ENCODE peak calls at places on chromosomes 4 and X, in eight cellular contexts. One of them, this sample, is unnamed.

GRCh38 chrX:76428243-76429130 is 977 bp downstream of the MAGEE1 start:
- DNase-seq in HCT116: no peak
- DNase-seq in breast epithelium: peak
- DNase-seq in K562: no peak
- DNase-seq in suprapubic skin: peak
- DNase-seq in body of pancreas: peak
- DNase-seq in HepG2: no peak
- DNase-seq in ovary: peak
- DNase-seq in this sample: peak

GRCh38 chr4:142272452-142272851 is 573.6 kb downstream of the INPP4B start:
- DNase-seq in HCT116: no peak
- DNase-seq in body of pancreas: no peak
- DNase-seq in K562: no peak
- DNase-seq in suprapubic skin: no peak
- DNase-seq in HepG2: no peak
- DNase-seq in ovary: no peak
- DNase-seq in breast epithelium: no peak
- DNase-seq in this sample: no peak

GRCh38 chrX:69318651-69319305 is 153.5 kb upstream of the PJA1 start:
- DNase-seq in breast epithelium: no peak
- DNase-seq in body of pancreas: no peak
- DNase-seq in HepG2: no peak
- DNase-seq in ovary: no peak
- DNase-seq in suprapubic skin: no peak
- DNase-seq in K562: no peak
- DNase-seq in HCT116: no peak
- DNase-seq in this sample: no peak

GRCh38 chr4:140152015-140152703 is 1.8 kb downstream of the MAML3 start:
- DNase-seq in breast epithelium: peak
- DNase-seq in HCT116: peak
- DNase-seq in suprapubic skin: peak
- DNase-seq in body of pancreas: peak
- DNase-seq in ovary: peak
- DNase-seq in HepG2: no peak
- DNase-seq in K562: peak
- DNase-seq in this sample: peak

GRCh38 chr4:132333723-132334045 is 815.4 kb upstream of the PCDH10 start:
- DNase-seq in suprapubic skin: no peak
- DNase-seq in K562: no peak
- DNase-seq in ovary: no peak
- DNase-seq in body of pancreas: no peak
- DNase-seq in HepG2: no peak
- DNase-seq in HCT116: no peak
- DNase-seq in breast epithelium: no peak
- DNase-seq in this sample: no peak

GRCh38 chr4:153789741-153790651 is 1.1 kb upstream of the SFRP2 start:
- DNase-seq in body of pancreas: no peak
- DNase-seq in suprapubic skin: no peak
- DNase-seq in HepG2: no peak
- DNase-seq in breast epithelium: no peak
- DNase-seq in HCT116: no peak
- DNase-seq in ovary: no peak
- DNase-seq in K562: no peak
- DNase-seq in this sample: no peak

GRCh38 chrX:97524340-97524739 is 640.6 kb downstream of the RPA4 start:
- DNase-seq in K562: no peak
- DNase-seq in HepG2: no peak
- DNase-seq in HCT116: no peak
- DNase-seq in body of pancreas: no peak
- DNase-seq in ovary: no peak
- DNase-seq in breast epithelium: no peak
- DNase-seq in suprapubic skin: no peak
- DNase-seq in this sample: no peak

GRCh38 chr4:91961504-91961903 is 342.3 kb upstream of the GRID2 start:
- DNase-seq in body of pancreas: no peak
- DNase-seq in HCT116: no peak
- DNase-seq in ovary: no peak
- DNase-seq in breast epithelium: no peak
- DNase-seq in K562: no peak
- DNase-seq in HepG2: no peak
- DNase-seq in suprapubic skin: no peak
- DNase-seq in this sample: no peak

GRCh38 chr4:89556596-89557305 is 249.2 kb upstream of the GPRIN3 start:
- DNase-seq in HepG2: no peak
- DNase-seq in K562: no peak
- DNase-seq in body of pancreas: no peak
- DNase-seq in HCT116: no peak
- DNase-seq in breast epithelium: no peak
- DNase-seq in ovary: no peak
- DNase-seq in suprapubic skin: no peak
- DNase-seq in this sample: no peak

GRCh38 chr4:28444886-28445496 is 1584.3 kb downstream of the STIM2 start:
- DNase-seq in body of pancreas: no peak
- DNase-seq in HCT116: no peak
- DNase-seq in HepG2: no peak
- DNase-seq in ovary: no peak
- DNase-seq in suprapubic skin: no peak
- DNase-seq in breast epithelium: no peak
- DNase-seq in K562: no peak
- DNase-seq in this sample: no peak

GRCh38 chr4:94126669-94127068 is 81.0 kb upstream of the SMARCAD1 start:
- DNase-seq in breast epithelium: no peak
- DNase-seq in body of pancreas: no peak
- DNase-seq in ovary: no peak
- DNase-seq in suprapubic skin: no peak
- DNase-seq in HepG2: peak
- DNase-seq in K562: no peak
- DNase-seq in HCT116: peak
- DNase-seq in this sample: no peak

GRCh38 chr4:176123710-176124407 is 58.2 kb downstream of the WDR17 start:
- DNase-seq in K562: peak
- DNase-seq in ovary: peak
- DNase-seq in suprapubic skin: no peak
- DNase-seq in body of pancreas: peak
- DNase-seq in HCT116: peak
- DNase-seq in breast epithelium: no peak
- DNase-seq in HepG2: peak
- DNase-seq in this sample: no peak

GRCh38 chr4:176393306-176394013 is 73.7 kb downstream of the SPCS3 start:
- DNase-seq in ovary: no peak
- DNase-seq in HepG2: no peak
- DNase-seq in HCT116: no peak
- DNase-seq in K562: no peak
- DNase-seq in body of pancreas: no peak
- DNase-seq in breast epithelium: no peak
- DNase-seq in suprapubic skin: no peak
- DNase-seq in this sample: no peak

GRCh38 chr4:185721190-185721948 is 90.6 kb downstream of the SORBS2 start:
- DNase-seq in K562: no peak
- DNase-seq in ovary: no peak
- DNase-seq in HepG2: peak
- DNase-seq in body of pancreas: no peak
- DNase-seq in suprapubic skin: no peak
- DNase-seq in breast epithelium: no peak
- DNase-seq in HCT116: no peak
- DNase-seq in this sample: no peak

GRCh38 chrX:123481908-123482873 is 250.7 kb downstream of the THOC2 start:
- DNase-seq in HepG2: no peak
- DNase-seq in breast epithelium: no peak
- DNase-seq in ovary: no peak
- DNase-seq in body of pancreas: no peak
- DNase-seq in HCT116: no peak
- DNase-seq in K562: no peak
- DNase-seq in suprapubic skin: no peak
- DNase-seq in this sample: peak

GRCh38 chr4:124018383-124019317 is 622.1 kb downstream of the SPRY1 start:
- DNase-seq in breast epithelium: no peak
- DNase-seq in HCT116: no peak
- DNase-seq in suprapubic skin: peak
- DNase-seq in HepG2: peak
- DNase-seq in K562: no peak
- DNase-seq in ovary: peak
- DNase-seq in body of pancreas: peak
- DNase-seq in this sample: peak

GRCh38 chrX:132491191-132491590 is 2.4 kb upstream of the MBNL3 start:
- DNase-seq in HCT116: no peak
- DNase-seq in K562: no peak
- DNase-seq in suprapubic skin: no peak
- DNase-seq in ovary: no peak
- DNase-seq in breast epithelium: no peak
- DNase-seq in body of pancreas: peak
- DNase-seq in HepG2: peak
- DNase-seq in this sample: no peak

GRCh38 chrX:41781500-41781899 is 57.5 kb downstream of the GPR82 start:
- DNase-seq in K562: peak
- DNase-seq in ovary: no peak
- DNase-seq in breast epithelium: no peak
- DNase-seq in suprapubic skin: no peak
- DNase-seq in body of pancreas: no peak
- DNase-seq in HepG2: peak
- DNase-seq in HCT116: peak
- DNase-seq in this sample: no peak

GRCh38 chr4:40253906-40254305 is 57.1 kb downstream of the RHOH start:
- DNase-seq in K562: no peak
- DNase-seq in suprapubic skin: no peak
- DNase-seq in ovary: no peak
- DNase-seq in body of pancreas: no peak
- DNase-seq in breast epithelium: no peak
- DNase-seq in HepG2: no peak
- DNase-seq in HCT116: no peak
- DNase-seq in this sample: no peak

DNA sequence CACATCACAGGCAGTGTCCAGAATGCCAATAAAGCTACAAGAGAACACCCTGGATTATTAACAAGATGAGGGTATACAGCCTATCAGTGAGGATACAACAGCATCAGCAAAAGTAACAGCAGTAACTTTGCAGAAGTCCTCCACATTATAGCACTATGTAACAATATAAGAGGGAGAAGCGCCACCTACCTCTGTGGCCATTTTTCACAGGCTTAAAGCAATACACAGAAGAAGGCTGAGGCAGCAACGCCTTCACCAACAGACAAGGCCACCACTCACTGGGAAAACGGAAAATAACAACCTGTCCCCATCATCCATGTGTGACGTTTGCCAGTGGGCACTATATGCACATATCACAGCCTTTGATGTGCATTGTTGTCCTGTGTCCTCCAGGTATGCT is 12.5 kb downstream of the RTL8B start:
- DNase-seq in suprapubic skin: no peak
- DNase-seq in body of pancreas: no peak
- DNase-seq in HCT116: no peak
- DNase-seq in K562: no peak
- DNase-seq in HepG2: no peak
- DNase-seq in breast epithelium: no peak
- DNase-seq in ovary: no peak
- DNase-seq in this sample: no peak
- TF ChIP-seq CTCF in suprapubic skin: no peak
- TF ChIP-seq CTCF in body of pancreas: no peak
- TF ChIP-seq CTCF in HCT116: no peak
- TF ChIP-seq CTCF in K562: peak
- TF ChIP-seq CTCF in HepG2: no peak
- TF ChIP-seq CTCF in breast epithelium: no peak
- TF ChIP-seq CTCF in ovary: no peak
- TF ChIP-seq CTCF in this sample: no peak

GRCh38 chr4:15784959-15785634 is 7.0 kb downstream of the CD38 start:
- DNase-seq in HCT116: no peak
- DNase-seq in suprapubic skin: no peak
- DNase-seq in body of pancreas: no peak
- DNase-seq in ovary: no peak
- DNase-seq in breast epithelium: no peak
- DNase-seq in K562: no peak
- DNase-seq in HepG2: no peak
- DNase-seq in this sample: no peak

GRCh38 chr4:15781427-15782095 is 3.4 kb downstream of the CD38 start:
- DNase-seq in HepG2: no peak
- DNase-seq in K562: no peak
- DNase-seq in ovary: no peak
- DNase-seq in suprapubic skin: no peak
- DNase-seq in body of pancreas: no peak
- DNase-seq in breast epithelium: no peak
- DNase-seq in HCT116: no peak
- DNase-seq in this sample: no peak

DNA sequence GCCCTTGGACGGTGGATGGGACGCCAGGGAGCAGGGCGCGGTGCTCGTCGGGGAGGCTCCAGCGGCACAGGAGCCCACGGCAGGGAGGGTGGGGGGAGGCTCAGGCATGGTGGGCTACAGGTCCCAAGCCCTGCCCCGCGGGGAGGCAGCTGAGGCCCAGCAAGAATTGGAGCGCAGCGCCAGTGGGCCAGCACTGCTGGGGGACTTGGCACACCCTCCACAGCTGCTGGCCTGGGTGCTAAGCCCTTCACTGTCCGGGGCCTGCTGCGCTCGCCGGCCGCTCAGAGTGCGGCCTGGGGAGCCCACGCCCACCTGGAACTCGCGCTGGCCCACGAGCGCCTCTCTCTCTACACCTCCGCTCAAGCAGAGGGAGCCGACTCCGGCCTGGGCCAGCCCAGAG is 8.6 kb downstream of the CD38 start:
- DNase-seq in HepG2: no peak
- DNase-seq in breast epithelium: no peak
- DNase-seq in K562: no peak
- DNase-seq in suprapubic skin: no peak
- DNase-seq in body of pancreas: no peak
- DNase-seq in HCT116: no peak
- DNase-seq in ovary: no peak
- DNase-seq in this sample: no peak
- TF ChIP-seq POLR2A in HepG2: no peak
- TF ChIP-seq POLR2A in breast epithelium: no peak
- TF ChIP-seq POLR2A in K562: no peak
- TF ChIP-seq POLR2A in suprapubic skin: no peak
- TF ChIP-seq POLR2A in body of pancreas: no peak
- TF ChIP-seq POLR2A in HCT116: no peak
- TF ChIP-seq POLR2A in ovary: no peak
- TF ChIP-seq POLR2A in this sample: no peak

GRCh38 chr4:180953572-180953971 is 1289.6 kb upstream of the TENM3 start:
- DNase-seq in HCT116: peak
- DNase-seq in suprapubic skin: no peak
- DNase-seq in ovary: no peak
- DNase-seq in breast epithelium: no peak
- DNase-seq in HepG2: peak
- DNase-seq in K562: no peak
- DNase-seq in body of pancreas: no peak
- DNase-seq in this sample: no peak
- TF ChIP-seq CTCF in HCT116: peak
- TF ChIP-seq CTCF in suprapubic skin: no peak
- TF ChIP-seq CTCF in ovary: no peak
- TF ChIP-seq CTCF in breast epithelium: no peak
- TF ChIP-seq CTCF in HepG2: peak
- TF ChIP-seq CTCF in K562: no peak
- TF ChIP-seq CTCF in body of pancreas: no peak
- TF ChIP-seq CTCF in this sample: no peak

DNA sequence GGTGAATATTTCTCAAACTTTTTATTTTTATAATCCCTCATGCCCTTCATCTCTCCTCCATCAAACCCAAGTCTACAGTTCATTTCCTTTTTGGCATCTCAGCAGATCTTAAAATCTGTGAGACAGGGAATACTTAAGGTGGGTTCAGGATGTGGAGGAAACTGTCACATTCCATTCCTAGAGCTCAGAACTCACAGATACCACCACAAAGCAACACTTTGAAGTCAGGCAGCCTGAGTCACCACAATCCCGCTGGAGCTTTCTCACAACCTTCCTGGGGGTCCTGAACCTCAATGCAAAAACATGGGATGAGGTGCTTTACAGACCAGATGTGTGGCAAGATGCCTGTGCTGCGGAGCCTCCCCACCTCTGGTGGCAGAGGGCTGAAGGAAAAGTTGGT is 63.2 kb downstream of the HHIP start:
- DNase-seq in HCT116: peak
- DNase-seq in suprapubic skin: no peak
- DNase-seq in body of pancreas: no peak
- DNase-seq in breast epithelium: no peak
- DNase-seq in ovary: no peak
- DNase-seq in HepG2: no peak
- DNase-seq in K562: no peak
- DNase-seq in this sample: no peak
- TF ChIP-seq POLR2A in HCT116: no peak
- TF ChIP-seq POLR2A in suprapubic skin: no peak
- TF ChIP-seq POLR2A in body of pancreas: no peak
- TF ChIP-seq POLR2A in breast epithelium: no peak
- TF ChIP-seq POLR2A in ovary: no peak
- TF ChIP-seq POLR2A in HepG2: no peak
- TF ChIP-seq POLR2A in K562: no peak
- TF ChIP-seq POLR2A in this sample: no peak